ENCODE peak calls at places on chromosomes 1 and 21, in four cellular contexts. F, D, M and S are unnamed samples.
A peak's percentile ranks its signal among the peaks of the same experiment; 100 is the strongest.

GRCh38 chr1:186950547-186950946 is 121.8 kb downstream of the PLA2G4A start:
- DNase-seq in F (peak; percentile 31), D (no peak), M (no peak), S (no peak)

GRCh38 chr1:67889940-67890567 is 56.8 kb upstream of the GNG12 start:
- DNase-seq in F (peak; percentile 93), D (no peak), M (no peak), S (no peak)

GRCh38 chr1:228927947-228928898 is 192.9 kb downstream of the RHOU start:
- DNase-seq in F (no peak), D (no peak), M (no peak), S (no peak)

GRCh38 chr1:205811660-205812059 is 1.3 kb downstream of the SLC41A1 start:
- DNase-seq in F (no peak), D (no peak), M (no peak), S (peak; percentile 66)

GRCh38 chr1:245888809-245889208 is 618.3 kb downstream of the SMYD3 start:
- DNase-seq in F (peak; percentile 41), D (peak; percentile 25), M (no peak), S (no peak)

GRCh38 chr1:26388791-26389445 is 16.4 kb upstream of the ZNF683 start:
- DNase-seq in F (peak; percentile 41), D (no peak), M (no peak), S (no peak)

GRCh38 chr1:156664949-156665411 is 12.2 kb downstream of the NES start:
- DNase-seq in F (no peak), D (no peak), M (peak; percentile 86), S (peak; percentile 79)

GRCh38 chr1:6275826-6276764 is 15.2 kb upstream of the GPR153 start:
- DNase-seq in F (peak; percentile 90), D (no peak), M (peak; percentile 92), S (peak; percentile 51)

GRCh38 chr1:18948048-18948912 is 8.2 kb downstream of the IFFO2 start:
- DNase-seq in F (no peak), D (peak; percentile 75), M (peak; percentile 84), S (peak; percentile 50)

GRCh38 chr1:7594002-7594713 is 176.9 kb upstream of the VAMP3 start:
- DNase-seq in F (no peak), D (no peak), M (no peak), S (no peak)

GRCh38 chr1:65079941-65080340 is 68.1 kb upstream of the AK4 start:
- DNase-seq in F (peak; percentile 50), D (no peak), M (no peak), S (no peak)

GRCh38 chr1:112337028-112337531 is 58.9 kb upstream of the CTTNBP2NL start:
- DNase-seq in F (peak; percentile 31), D (peak; percentile 15), M (no peak), S (peak; percentile 44)

GRCh38 chr1:198700396-198700795 is 61.6 kb downstream of the PTPRC start:
- DNase-seq in F (no peak), D (no peak), M (no peak), S (no peak)
- H3K36me3 ChIP-seq in F (no peaks in the 10 kb centered on the region), D (peaks cover 59% of the 10 kb centered on the region), M (no peaks in the 10 kb centered on the region), S (no peaks in the 10 kb centered on the region)

GRCh38 chr1:200034821-200035396 is 7.4 kb downstream of the NR5A2 start:
- DNase-seq in F (peak; percentile 31), D (no peak), M (no peak), S (no peak)
- H3K4me3 ChIP-seq in F (peak overlapping the region; percentile 10), D (no peak overlapping the region), M (no peak overlapping the region), S (no peak overlapping the region)

GRCh38 chr1:9825101-9826074 is 1.6 kb upstream of the CLSTN1 start:
- DNase-seq in F (peak; percentile 51), D (peak; percentile 37), M (peak; percentile 85), S (peak; percentile 73)
- H3K36me3 ChIP-seq in F (no peaks in the 10 kb centered on the region), D (no peaks in the 10 kb centered on the region), M (no peaks in the 10 kb centered on the region), S (no peaks in the 10 kb centered on the region)

GRCh38 chr21:42222386-42222785 is 3.4 kb downstream of the ABCG1 start:
- DNase-seq in F (no peak), D (no peak), M (no peak), S (peak; percentile 53)

GRCh38 chr21:42225571-42226155 is 6.7 kb downstream of the ABCG1 start:
- DNase-seq in F (no peak), D (no peak), M (no peak), S (no peak)

GRCh38 chr21:42223826-42224575 is 5.1 kb downstream of the ABCG1 start:
- DNase-seq in F (no peak), D (no peak), M (no peak), S (no peak)

GRCh38 chr21:42222821-42223390 is 4.0 kb downstream of the ABCG1 start:
- DNase-seq in F (no peak), D (no peak), M (no peak), S (no peak)

DNA sequence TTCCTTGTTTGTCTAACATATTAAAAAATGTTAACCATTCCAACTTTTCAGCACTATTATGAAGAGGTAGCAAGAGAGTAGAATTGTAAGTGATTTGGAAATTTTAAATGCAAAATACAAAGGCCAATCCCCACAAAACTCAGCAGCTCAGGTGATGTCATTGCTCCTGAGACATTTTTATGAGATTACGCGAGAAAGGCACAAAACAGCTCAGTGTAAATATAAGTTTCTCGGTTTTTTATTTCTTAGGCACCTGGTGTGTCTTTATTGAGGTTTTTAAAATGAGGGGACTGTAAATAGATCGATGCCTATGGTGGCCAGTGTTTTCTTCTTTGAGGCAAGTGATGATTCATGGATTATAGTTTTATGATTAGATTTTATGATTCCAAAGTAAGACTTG is 6.1 kb downstream of the ABCG1 start:
- DNase-seq in F (no peak), D (no peak), M (no peak), S (no peak)
- H3K4me3 ChIP-seq in F (no peak overlapping the region), D (no peak overlapping the region), M (no peak overlapping the region), S (no peak overlapping the region)

DNA sequence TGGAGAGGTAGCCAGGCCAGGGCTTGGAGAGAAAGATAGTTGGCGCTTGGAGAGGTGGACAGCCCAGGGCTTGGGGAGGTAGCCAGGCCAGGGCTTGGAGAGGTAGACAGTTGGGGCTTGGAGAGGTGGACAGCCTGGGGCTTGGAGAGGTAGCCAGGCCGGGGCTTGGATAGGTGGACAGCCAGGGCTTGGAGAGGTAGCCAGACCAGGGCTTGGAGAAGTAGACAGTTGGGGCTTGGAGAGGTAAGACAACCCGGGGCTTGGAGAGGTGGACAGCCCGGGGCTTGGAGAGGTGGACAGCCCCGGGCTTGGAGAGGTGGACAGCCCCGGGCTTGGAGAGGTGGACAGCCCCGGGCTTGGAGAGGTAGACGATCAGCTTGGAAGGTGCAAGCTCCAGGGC is 7.7 kb downstream of the LSS start:
- DNase-seq in F (no peak), D (no peak), M (no peak), S (no peak)
- H3K36me3 ChIP-seq in F (peaks cover 32% of the 10 kb centered on the region), D (no peaks in the 10 kb centered on the region), M (peaks cover 62% of the 10 kb centered on the region), S (no peaks in the 10 kb centered on the region)

GRCh38 chr21:44616591-44616926 is 4.7 kb downstream of the KRTAP10-8 start:
- DNase-seq in F (no peak), D (no peak), M (no peak), S (no peak)

GRCh38 chr21:44617071-44617501 is 5.2 kb downstream of the KRTAP10-8 start:
- DNase-seq in F (no peak), D (no peak), M (no peak), S (no peak)

GRCh38 chr21:44619886-44620285 is 7.0 kb upstream of the KRTAP10-9 start:
- DNase-seq in F (no peak), D (no peak), M (no peak), S (no peak)

GRCh38 chr21:44618909-44619308 is 7.0 kb downstream of the KRTAP10-8 start:
- DNase-seq in F (no peak), D (peak; percentile 83), M (no peak), S (no peak)

DNA sequence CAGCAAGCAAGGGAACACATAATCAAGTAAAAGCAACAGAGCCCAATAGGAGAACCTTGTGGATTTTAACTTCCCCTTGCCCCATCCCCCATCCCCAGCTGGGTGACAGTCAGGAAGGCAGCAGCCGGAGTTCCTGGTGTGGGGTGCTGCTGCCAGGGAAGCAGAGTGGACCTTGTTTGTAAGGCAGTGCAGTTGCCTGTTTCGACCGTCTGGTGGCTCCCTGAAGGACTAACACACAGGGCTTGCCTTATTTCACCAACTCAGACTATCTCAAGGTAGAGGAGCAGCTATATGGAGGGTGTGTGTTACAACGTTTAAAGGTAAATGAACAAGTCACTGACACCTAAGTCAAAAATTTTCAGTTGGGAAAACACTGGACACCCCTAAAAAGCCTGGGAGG is 6.6 kb downstream of the KRTAP10-8 start:
- DNase-seq in F (peak; percentile 14), D (no peak), M (no peak), S (peak; percentile 36)
- H3K4me3 ChIP-seq in F (no peak overlapping the region), D (peak overlapping the region; percentile 53), M (no peak overlapping the region), S (no peak overlapping the region)

GRCh38 chr1:154926201-154926600 is 10.3 kb downstream of the PMVK start:
- DNase-seq in F (no peak), D (no peak), M (no peak), S (no peak)
- H3K36me3 ChIP-seq in F (peaks cover 25% of the 10 kb centered on the region), D (no peaks in the 10 kb centered on the region), M (peaks cover 74% of the 10 kb centered on the region), S (peaks cover 51% of the 10 kb centered on the region)